ENCODE peak calls at places on chromosomes 11 and 22, in five cellular contexts. One of them, this sample, is unnamed.

GRCh38 chr11:102115557-102115956 is 5.3 kb downstream of the YAP1 start:
- DNase-seq in NCI-H774: no peak
- DNase-seq in HFF-Myc: no peak
- DNase-seq in SHP77 treated with DMSO at 0.1 percent for 48 hours: no peak
- DNase-seq in lung microvascular endothelial cell: no peak
- DNase-seq in this sample: no peak

GRCh38 chr11:16956538-16957153 is 57.6 kb downstream of the PLEKHA7 start:
- DNase-seq in HFF-Myc: no peak
- DNase-seq in SHP77 treated with DMSO at 0.1 percent for 48 hours: no peak
- DNase-seq in lung microvascular endothelial cell: no peak
- DNase-seq in NCI-H774: no peak
- DNase-seq in this sample: no peak

GRCh38 chr22:44975444-44976262 is 34.2 kb downstream of the PHF21B start:
- DNase-seq in NCI-H774: no peak
- DNase-seq in HFF-Myc: peak
- DNase-seq in lung microvascular endothelial cell: peak
- DNase-seq in SHP77 treated with DMSO at 0.1 percent for 48 hours: no peak
- DNase-seq in this sample: no peak

GRCh38 chr11:124256076-124256475 is at the start of gene OR8G5:
- DNase-seq in lung microvascular endothelial cell: no peak
- DNase-seq in SHP77 treated with DMSO at 0.1 percent for 48 hours: no peak
- DNase-seq in HFF-Myc: no peak
- DNase-seq in NCI-H774: no peak
- DNase-seq in this sample: no peak

GRCh38 chr22:45645526-45646414 is 25.9 kb upstream of the ATXN10 start:
- DNase-seq in NCI-H774: peak
- DNase-seq in lung microvascular endothelial cell: peak
- DNase-seq in SHP77 treated with DMSO at 0.1 percent for 48 hours: peak
- DNase-seq in HFF-Myc: peak
- DNase-seq in this sample: peak

GRCh38 chr11:34235189-34235588 is 122.6 kb downstream of the ABTB2 start:
- DNase-seq in SHP77 treated with DMSO at 0.1 percent for 48 hours: no peak
- DNase-seq in NCI-H774: no peak
- DNase-seq in HFF-Myc: no peak
- DNase-seq in lung microvascular endothelial cell: no peak
- DNase-seq in this sample: no peak

GRCh38 chr11:114259551-114259983 is 36.6 kb upstream of the NNMT start:
- DNase-seq in HFF-Myc: no peak
- DNase-seq in SHP77 treated with DMSO at 0.1 percent for 48 hours: no peak
- DNase-seq in NCI-H774: peak
- DNase-seq in lung microvascular endothelial cell: no peak
- DNase-seq in this sample: no peak

GRCh38 chr11:134047586-134047999 is 21.3 kb upstream of the JAM3 start:
- DNase-seq in NCI-H774: no peak
- DNase-seq in HFF-Myc: no peak
- DNase-seq in SHP77 treated with DMSO at 0.1 percent for 48 hours: no peak
- DNase-seq in lung microvascular endothelial cell: no peak
- DNase-seq in this sample: no peak

GRCh38 chr11:37378989-37379388 is 781.0 kb upstream of the RAG2 start:
- DNase-seq in NCI-H774: no peak
- DNase-seq in HFF-Myc: no peak
- DNase-seq in SHP77 treated with DMSO at 0.1 percent for 48 hours: no peak
- DNase-seq in lung microvascular endothelial cell: no peak
- DNase-seq in this sample: no peak

GRCh38 chr22:47040486-47041145 is 278.2 kb downstream of the TBC1D22A start:
- DNase-seq in lung microvascular endothelial cell: no peak
- DNase-seq in SHP77 treated with DMSO at 0.1 percent for 48 hours: no peak
- DNase-seq in HFF-Myc: no peak
- DNase-seq in NCI-H774: no peak
- DNase-seq in this sample: no peak

GRCh38 chr11:74739546-74740270 is 8.5 kb upstream of the CHRDL2 start:
- DNase-seq in NCI-H774: no peak
- DNase-seq in SHP77 treated with DMSO at 0.1 percent for 48 hours: peak
- DNase-seq in lung microvascular endothelial cell: peak
- DNase-seq in HFF-Myc: no peak
- DNase-seq in this sample: no peak

GRCh38 chr22:46444390-46444854 is 93.0 kb downstream of the CELSR1 start:
- DNase-seq in HFF-Myc: no peak
- DNase-seq in NCI-H774: no peak
- DNase-seq in SHP77 treated with DMSO at 0.1 percent for 48 hours: peak
- DNase-seq in lung microvascular endothelial cell: peak
- DNase-seq in this sample: no peak

GRCh38 chr11:60169264-60169915 is 13.5 kb downstream of the MS4A6A start:
- DNase-seq in HFF-Myc: no peak
- DNase-seq in NCI-H774: no peak
- DNase-seq in SHP77 treated with DMSO at 0.1 percent for 48 hours: peak
- DNase-seq in lung microvascular endothelial cell: peak
- DNase-seq in this sample: no peak

GRCh38 chr22:40605676-40606250 is 30.8 kb downstream of the MRTFA start:
- DNase-seq in lung microvascular endothelial cell: no peak
- DNase-seq in SHP77 treated with DMSO at 0.1 percent for 48 hours: no peak
- DNase-seq in HFF-Myc: no peak
- DNase-seq in NCI-H774: no peak
- DNase-seq in this sample: no peak

GRCh38 chr11:132035736-132036135 is 665.3 kb downstream of the NTM start:
- DNase-seq in SHP77 treated with DMSO at 0.1 percent for 48 hours: no peak
- DNase-seq in NCI-H774: no peak
- DNase-seq in HFF-Myc: no peak
- DNase-seq in lung microvascular endothelial cell: no peak
- DNase-seq in this sample: no peak

GRCh38 chr22:46734830-46735453 is 3.1 kb downstream of the CERK start:
- DNase-seq in lung microvascular endothelial cell: peak
- DNase-seq in NCI-H774: no peak
- DNase-seq in HFF-Myc: no peak
- DNase-seq in SHP77 treated with DMSO at 0.1 percent for 48 hours: no peak
- DNase-seq in this sample: peak

GRCh38 chr11:298406-299065 is 790 bp downstream of the IFITM5 start:
- DNase-seq in SHP77 treated with DMSO at 0.1 percent for 48 hours: no peak
- DNase-seq in HFF-Myc: no peak
- DNase-seq in NCI-H774: no peak
- DNase-seq in lung microvascular endothelial cell: peak
- DNase-seq in this sample: peak

GRCh38 chr22:50525991-50526848 is 822 bp upstream of the SCO2 start:
- DNase-seq in SHP77 treated with DMSO at 0.1 percent for 48 hours: peak
- DNase-seq in NCI-H774: peak
- DNase-seq in lung microvascular endothelial cell: peak
- DNase-seq in HFF-Myc: no peak
- DNase-seq in this sample: peak

GRCh38 chr22:50620861-50621490 is 7.0 kb downstream of the ARSA start:
- DNase-seq in SHP77 treated with DMSO at 0.1 percent for 48 hours: peak
- DNase-seq in lung microvascular endothelial cell: peak
- DNase-seq in HFF-Myc: no peak
- DNase-seq in NCI-H774: no peak
- DNase-seq in this sample: peak

GRCh38 chr11:112620621-112621394 is 340.4 kb upstream of the NCAM1 start:
- DNase-seq in lung microvascular endothelial cell: peak
- DNase-seq in SHP77 treated with DMSO at 0.1 percent for 48 hours: no peak
- DNase-seq in NCI-H774: no peak
- DNase-seq in HFF-Myc: no peak
- DNase-seq in this sample: no peak

GRCh38 chr11:123518496-123519054 is 88.5 kb downstream of the GRAMD1B start:
- DNase-seq in NCI-H774: no peak
- DNase-seq in HFF-Myc: no peak
- DNase-seq in lung microvascular endothelial cell: no peak
- DNase-seq in SHP77 treated with DMSO at 0.1 percent for 48 hours: no peak
- DNase-seq in this sample: no peak

GRCh38 chr22:37930270-37930951 is 23.0 kb downstream of the C22orf23 start:
- DNase-seq in SHP77 treated with DMSO at 0.1 percent for 48 hours: peak
- DNase-seq in lung microvascular endothelial cell: peak
- DNase-seq in HFF-Myc: no peak
- DNase-seq in NCI-H774: no peak
- DNase-seq in this sample: no peak

GRCh38 chr22:39021552-39022250 is 774 bp downstream of the APOBEC3D start:
- DNase-seq in NCI-H774: no peak
- DNase-seq in SHP77 treated with DMSO at 0.1 percent for 48 hours: no peak
- DNase-seq in HFF-Myc: no peak
- DNase-seq in lung microvascular endothelial cell: no peak
- DNase-seq in this sample: no peak

GRCh38 chr11:123504401-123504800 is 74.3 kb downstream of the GRAMD1B start:
- DNase-seq in SHP77 treated with DMSO at 0.1 percent for 48 hours: no peak
- DNase-seq in NCI-H774: no peak
- DNase-seq in lung microvascular endothelial cell: no peak
- DNase-seq in HFF-Myc: no peak
- DNase-seq in this sample: no peak

GRCh38 chr22:37199839-37200161 is 11.8 kb upstream of the C1QTNF6 start:
- DNase-seq in HFF-Myc: no peak
- DNase-seq in lung microvascular endothelial cell: no peak
- DNase-seq in NCI-H774: no peak
- DNase-seq in SHP77 treated with DMSO at 0.1 percent for 48 hours: peak
- DNase-seq in this sample: no peak

GRCh38 chr22:29267462-29267857 is 321 bp downstream of the RHBDD3 start:
- DNase-seq in SHP77 treated with DMSO at 0.1 percent for 48 hours: no peak
- DNase-seq in lung microvascular endothelial cell: no peak
- DNase-seq in NCI-H774: no peak
- DNase-seq in HFF-Myc: no peak
- DNase-seq in this sample: no peak

GRCh38 chr11:104795511-104796213 is 102.6 kb downstream of the CASP12 start:
- DNase-seq in HFF-Myc: no peak
- DNase-seq in NCI-H774: no peak
- DNase-seq in SHP77 treated with DMSO at 0.1 percent for 48 hours: no peak
- DNase-seq in lung microvascular endothelial cell: no peak
- DNase-seq in this sample: no peak

GRCh38 chr11:15918212-15918611 is 438.1 kb downstream of the SOX6 start:
- DNase-seq in NCI-H774: peak
- DNase-seq in lung microvascular endothelial cell: no peak
- DNase-seq in HFF-Myc: no peak
- DNase-seq in SHP77 treated with DMSO at 0.1 percent for 48 hours: peak
- DNase-seq in this sample: no peak

GRCh38 chr22:46660604-46661201 is 40.5 kb downstream of the GRAMD4 start:
- DNase-seq in NCI-H774: peak
- DNase-seq in lung microvascular endothelial cell: peak
- DNase-seq in SHP77 treated with DMSO at 0.1 percent for 48 hours: peak
- DNase-seq in HFF-Myc: no peak
- DNase-seq in this sample: no peak

GRCh38 chr11:95877288-95877687 is 46.6 kb downstream of the MTMR2 start:
- DNase-seq in SHP77 treated with DMSO at 0.1 percent for 48 hours: no peak
- DNase-seq in NCI-H774: no peak
- DNase-seq in HFF-Myc: peak
- DNase-seq in lung microvascular endothelial cell: peak
- DNase-seq in this sample: no peak

GRCh38 chr11:77104727-77105126 is 2.1 kb downstream of the OMP start:
- DNase-seq in NCI-H774: no peak
- DNase-seq in HFF-Myc: no peak
- DNase-seq in SHP77 treated with DMSO at 0.1 percent for 48 hours: no peak
- DNase-seq in lung microvascular endothelial cell: no peak
- DNase-seq in this sample: no peak

GRCh38 chr11:134040386-134041297 is 28.2 kb upstream of the JAM3 start:
- DNase-seq in NCI-H774: peak
- DNase-seq in SHP77 treated with DMSO at 0.1 percent for 48 hours: peak
- DNase-seq in HFF-Myc: no peak
- DNase-seq in lung microvascular endothelial cell: no peak
- DNase-seq in this sample: no peak

GRCh38 chr11:77191429-77191822 is 63.4 kb downstream of the MYO7A start:
- DNase-seq in NCI-H774: peak
- DNase-seq in SHP77 treated with DMSO at 0.1 percent for 48 hours: peak
- DNase-seq in lung microvascular endothelial cell: no peak
- DNase-seq in HFF-Myc: no peak
- DNase-seq in this sample: no peak

GRCh38 chr22:48415535-48415934 is 1412.1 kb downstream of the BRD1 start:
- DNase-seq in lung microvascular endothelial cell: no peak
- DNase-seq in NCI-H774: no peak
- DNase-seq in HFF-Myc: no peak
- DNase-seq in SHP77 treated with DMSO at 0.1 percent for 48 hours: no peak
- DNase-seq in this sample: no peak